ENCODE peak calls at places on chromosomes 11 and 22, in nine cellular contexts. V is K562, D is endothelial cell of umbilical vein, M is GM12878, Y is HCT116, W is upper lobe of left lung, Z is prostate gland, Q is suprapubic skin, J is transverse colon. A is an unnamed sample.

GRCh38 chr11:30586251-30587144 is at the start of gene MPPED2:
- DNase-seq in V (peak; percentile 9), D (no peak), M (no peak), Y (no peak), W (no peak), Z (peak; percentile 45), Q (peak; percentile 77), J (peak; percentile 25), A (no peak)

GRCh38 chr22:28123989-28124766 is 205.1 kb upstream of the PITPNB start:
- DNase-seq in V (no peak), D (no peak), M (no peak), Y (no peak), W (no peak), Z (no peak), Q (no peak), J (no peak), A (no peak)

GRCh38 chr22:11628651-11629511 is 3899.1 kb upstream of the OR11H1 start:
- DNase-seq in V (no peak), D (no peak), M (no peak), Y (no peak), W (peak; percentile 87), Z (no peak), Q (peak; percentile 81), J (no peak), A (no peak)

GRCh38 chr11:131760191-131760951 is 390.0 kb downstream of the NTM start:
- DNase-seq in V (no peak), D (no peak), M (no peak), Y (no peak), W (peak; percentile 17), Z (no peak), Q (no peak), J (no peak), A (peak; percentile 97)

GRCh38 chr11:10371926-10372641 is 67.2 kb downstream of the ADM start:
- DNase-seq in V (no peak), D (no peak), M (no peak), Y (no peak), W (no peak), Z (no peak), Q (no peak), J (no peak), A (no peak)

GRCh38 chr11:62546244-62546936 is at the start of gene AHNAK:
- DNase-seq in V (peak; percentile 87), D (peak; percentile 56), M (no peak), Y (no peak), W (peak; percentile 97), Z (peak; percentile 92), Q (peak; percentile 96), J (peak; percentile 92), A (no peak)

GRCh38 chr11:120281161-120281795 is 41.3 kb downstream of the POU2F3 start:
- DNase-seq in V (peak; percentile 78), D (no peak), M (no peak), Y (no peak), W (no peak), Z (no peak), Q (no peak), J (no peak), A (no peak)

GRCh38 chr11:94770563-94771120 is 2.5 kb downstream of the AMOTL1 start:
- DNase-seq in V (no peak), D (no peak), M (no peak), Y (no peak), W (no peak), Z (no peak), Q (no peak), J (no peak), A (no peak)

GRCh38 chr11:2647167-2647566 is 52.6 kb downstream of the KCNQ1OT1 start:
- DNase-seq in V (no peak), D (no peak), M (no peak), Y (no peak), W (no peak), Z (no peak), Q (no peak), J (no peak), A (no peak)

GRCh38 chr11:68331338-68331947 is 19.1 kb downstream of the LRP5 start:
- DNase-seq in V (no peak), D (peak; percentile 76), M (no peak), Y (no peak), W (no peak), Z (no peak), Q (no peak), J (peak; percentile 51), A (no peak)

GRCh38 chr11:97745515-97746050 is 1275.2 kb upstream of the CNTN5 start:
- DNase-seq in V (no peak), D (no peak), M (no peak), Y (no peak), W (peak; percentile 57), Z (no peak), Q (no peak), J (no peak), A (no peak)

GRCh38 chr11:69447786-69448185 is 33.7 kb upstream of the LINC01488 start:
- DNase-seq in V (no peak), D (peak; percentile 32), M (no peak), Y (no peak), W (no peak), Z (peak; percentile 63), Q (no peak), J (no peak), A (no peak)

GRCh38 chr11:106625566-106625965 is 392.7 kb downstream of the GUCY1A2 start:
- DNase-seq in V (no peak), D (no peak), M (no peak), Y (no peak), W (no peak), Z (no peak), Q (no peak), J (no peak), A (no peak)

DNA sequence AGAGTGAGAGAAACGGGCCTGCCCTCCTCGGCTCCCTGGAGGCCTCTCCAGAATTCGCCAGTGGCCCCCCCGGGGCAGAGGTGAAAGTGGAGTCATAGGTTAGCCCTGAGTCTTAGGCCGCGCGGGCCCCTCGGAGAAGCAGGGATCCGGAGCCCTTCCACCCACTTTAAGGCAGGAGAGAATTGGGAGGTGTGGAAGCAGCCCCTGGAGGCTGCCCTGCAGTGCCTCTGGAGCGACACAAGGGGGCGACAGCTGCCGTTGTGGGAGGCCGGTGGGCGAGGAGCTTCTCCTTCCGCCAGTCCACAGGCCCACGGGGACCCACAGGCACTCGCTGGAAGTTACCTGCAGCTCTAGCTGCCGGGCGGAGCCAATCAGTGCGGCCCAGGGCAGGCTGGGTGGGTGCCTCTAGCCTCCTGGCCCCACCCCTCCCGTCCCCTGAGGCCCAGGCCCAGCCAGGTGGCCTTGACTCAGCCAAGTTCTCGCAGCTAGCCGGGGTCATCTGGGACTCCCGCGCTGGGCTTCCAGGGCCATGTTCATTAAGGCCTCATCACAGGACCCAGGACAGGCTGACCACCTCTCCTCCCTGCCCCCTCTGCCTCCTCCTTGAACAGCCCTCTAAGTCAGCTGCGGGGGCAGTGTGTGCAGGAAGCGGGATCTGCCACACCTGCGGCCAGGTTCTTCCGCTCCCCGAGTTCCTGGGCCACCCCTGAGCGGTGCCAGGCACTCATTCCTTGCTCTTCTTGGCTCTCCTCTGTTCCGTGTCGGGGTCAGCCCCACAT is 5.0 kb downstream of the DGKZ start:
- DNase-seq in V (peak; percentile 85), D (peak; percentile 30), M (no peak), Y (no peak), W (peak; percentile 78), Z (no peak), Q (no peak), J (peak; percentile 41), A (no peak)
- TF ChIP-seq POLR2AphosphoS5 in V (peak; percentile 16), D (no peak), M (no peak), Y (no peak), W (no peak), Z (no peak), Q (no peak), J (no peak), A (no peak)

DNA sequence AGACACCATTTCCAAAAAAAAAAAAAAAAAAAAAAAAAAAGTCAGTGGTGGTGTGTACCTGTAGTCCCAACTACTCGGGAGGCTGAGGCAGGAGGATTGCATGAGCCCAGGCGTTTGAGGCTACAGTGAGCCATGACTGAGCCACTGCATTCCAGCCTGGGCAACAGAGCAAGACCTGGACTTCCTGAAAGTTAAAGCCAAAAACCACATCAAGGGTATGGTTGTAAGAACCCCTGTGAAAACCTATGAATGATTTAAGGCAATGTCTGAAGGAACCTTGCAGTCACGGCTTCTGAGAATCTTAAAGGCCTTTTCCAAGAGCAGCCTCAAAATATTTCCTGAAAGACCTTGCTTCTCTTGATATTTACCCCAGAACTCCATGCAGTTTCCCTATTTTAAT is 30.5 kb upstream of the MSANTD2 start:
- DNase-seq in V (no peak), D (no peak), M (no peak), Y (no peak), W (no peak), Z (no peak), Q (no peak), J (no peak), A (no peak)
- H3K9me3 ChIP-seq in V (no peaks in the 10 kb centered on the region), D (no peaks in the 10 kb centered on the region), M (no peaks in the 10 kb centered on the region), Y (no peaks in the 10 kb centered on the region), W (no peaks in the 10 kb centered on the region), Z (no peaks in the 10 kb centered on the region), Q (no peaks in the 10 kb centered on the region), J (no peaks in the 10 kb centered on the region), A (no peaks in the 10 kb centered on the region)

DNA sequence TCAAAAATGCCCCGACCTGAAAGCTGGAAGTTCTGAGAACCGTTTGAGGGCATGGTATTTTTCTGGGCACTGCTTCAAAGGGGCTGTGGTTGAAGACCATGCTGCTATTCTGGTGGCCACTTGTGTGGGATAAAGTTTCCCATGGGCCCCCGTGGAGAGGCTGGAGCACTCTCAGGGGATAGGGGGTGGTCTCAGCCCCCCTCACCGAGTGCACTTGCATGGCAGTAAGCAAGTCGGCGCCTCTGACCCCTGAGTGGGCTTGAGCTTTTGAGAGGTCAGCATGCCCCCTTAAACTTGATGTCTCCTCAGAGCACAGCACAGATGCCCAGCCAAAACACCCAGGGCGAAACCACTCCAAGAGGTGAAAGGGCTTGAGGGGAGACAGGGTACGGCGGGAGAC is 35.6 kb downstream of the TIMP3 start:
- DNase-seq in V (no peak), D (no peak), M (no peak), Y (no peak), W (no peak), Z (no peak), Q (no peak), J (no peak), A (no peak)
- TF ChIP-seq POLR2AphosphoS5 in V (no peak), D (no peak), M (no peak), Y (no peak), W (no peak), Z (no peak), Q (no peak), J (no peak), A (no peak)

GRCh38 chr11:99260696-99261095 is 239.9 kb downstream of the CNTN5 start:
- DNase-seq in V (no peak), D (no peak), M (no peak), Y (no peak), W (no peak), Z (no peak), Q (no peak), J (no peak), A (no peak)
- H3K9me3 ChIP-seq in V (no peaks in the 10 kb centered on the region), D (peaks cover 2% of the 10 kb centered on the region), M (no peaks in the 10 kb centered on the region), Y (peaks cover 10% of the 10 kb centered on the region), W (no peaks in the 10 kb centered on the region), Z (no peaks in the 10 kb centered on the region), Q (no peaks in the 10 kb centered on the region), J (no peaks in the 10 kb centered on the region), A (no peaks in the 10 kb centered on the region)

GRCh38 chr22:41528938-41529561 is 15.2 kb downstream of the POLR3H start:
- DNase-seq in V (no peak), D (no peak), M (no peak), Y (no peak), W (peak; percentile 50), Z (no peak), Q (no peak), J (no peak), A (no peak)
- TF ChIP-seq POLR2AphosphoS5 in V (no peak), D (no peak), M (peak; percentile 25), Y (no peak), W (no peak), Z (no peak), Q (no peak), J (no peak), A (no peak)

GRCh38 chr11:50188040-50188439 is 155.4 kb downstream of the OR4C45 start:
- DNase-seq in V (no peak), D (no peak), M (no peak), Y (no peak), W (no peak), Z (no peak), Q (no peak), J (no peak), A (no peak)
- H3K9me3 ChIP-seq in V (no peaks in the 10 kb centered on the region), D (peaks cover 5% of the 10 kb centered on the region), M (no peaks in the 10 kb centered on the region), Y (peaks cover 7% of the 10 kb centered on the region), W (no peaks in the 10 kb centered on the region), Z (no peaks in the 10 kb centered on the region), Q (peaks cover 6% of the 10 kb centered on the region), J (no peaks in the 10 kb centered on the region), A (no peaks in the 10 kb centered on the region)